ENCODE peak calls at places on chromosomes 1 and 21, in four cellular contexts. I is K562, V is HepG2, Z is GM12878. G is an unnamed sample.

GRCh38 chr1:8448906-8449661 is 131.2 kb downstream of the SLC45A1 start:
- DNase-seq in Z (no peak), V (no peak), I (no peak), G (no peak)

GRCh38 chr1:92583821-92584760 is 97.4 kb upstream of the GFI1 start:
- DNase-seq in V (no peak), Z (peak), I (no peak), G (no peak)

GRCh38 chr1:145997156-145998023 is 1.0 kb upstream of the TXNIP start:
- DNase-seq in V (peak), Z (no peak), I (no peak), G (no peak)

GRCh38 chr1:201655910-201656669 is 117.2 kb downstream of the NAV1 start:
- DNase-seq in V (no peak), Z (no peak), I (no peak), G (no peak)

GRCh38 chr1:20343149-20343936 is 52.7 kb downstream of the VWA5B1 start:
- DNase-seq in V (no peak), I (peak), Z (no peak), G (peak)

GRCh38 chr1:196043268-196043667 is 565.0 kb downstream of the KCNT2 start:
- DNase-seq in I (no peak), V (no peak), Z (no peak), G (no peak)

GRCh38 chr1:26408604-26409003 is 2.0 kb upstream of the LIN28A start:
- DNase-seq in Z (no peak), V (peak), I (peak), G (no peak)

GRCh38 chr1:42742617-42743301 is 2.7 kb upstream of the CLDN19 start:
- DNase-seq in Z (no peak), I (no peak), V (no peak), G (no peak)

GRCh38 chr1:32724678-32725594 is 22.4 kb upstream of the SYNC start:
- DNase-seq in Z (no peak), V (no peak), I (peak), G (peak)

GRCh38 chr1:9809122-9809521 is 14.6 kb downstream of the CLSTN1 start:
- DNase-seq in Z (no peak), I (no peak), V (no peak), G (no peak)

GRCh38 chr1:89519779-89520358 is 4.8 kb upstream of the LRRC8B start:
- DNase-seq in V (peak), I (peak), Z (no peak), G (no peak)

GRCh38 chr1:230167419-230167852 is 100.4 kb downstream of the GALNT2 start:
- DNase-seq in I (peak), V (peak), Z (peak), G (peak)

GRCh38 chr21:31781737-31782136 is 49.8 kb upstream of the SCAF4 start:
- DNase-seq in V (no peak), I (no peak), Z (no peak), G (no peak)

GRCh38 chr1:241408170-241408569 is 51.2 kb upstream of the RGS7 start:
- DNase-seq in V (no peak), Z (no peak), I (no peak), G (no peak)

GRCh38 chr1:9852410-9853301 is 28.9 kb upstream of the CLSTN1 start:
- DNase-seq in I (no peak), V (no peak), Z (no peak), G (no peak)

GRCh38 chr1:17912491-17912890 is 157.4 kb downstream of the ACTL8 start:
- DNase-seq in Z (no peak), I (no peak), V (no peak), G (no peak)

GRCh38 chr21:31158789-31159581 is 120.7 kb upstream of the KRTAP19-8 start:
- DNase-seq in Z (no peak), V (no peak), I (no peak), G (no peak)

GRCh38 chr1:223652436-223652901 is 13.0 kb downstream of the CAPN8 start:
- DNase-seq in Z (no peak), V (no peak), I (no peak), G (no peak)

GRCh38 chr1:6860401-6860800 is 75.1 kb downstream of the CAMTA1 start:
- DNase-seq in I (no peak), Z (no peak), V (no peak), G (no peak)

GRCh38 chr1:10643607-10644306 is 152.7 kb downstream of the CASZ1 start:
- DNase-seq in Z (no peak), V (no peak), I (no peak), G (no peak)

GRCh38 chr1:58968360-58968952 is 184.6 kb upstream of the JUN start:
- DNase-seq in I (peak), Z (peak), V (no peak), G (no peak)

GRCh38 chr1:48960304-48960703 is 183.6 kb upstream of the BEND5 start:
- DNase-seq in I (no peak), Z (no peak), V (no peak), G (no peak)

GRCh38 chr1:228732426-228732825 is 2.9 kb upstream of the RHOU start:
- DNase-seq in Z (no peak), I (no peak), V (no peak), G (no peak)

GRCh38 chr1:89598450-89599331 is 34.2 kb upstream of the LRRC8C start:
- DNase-seq in V (peak), I (peak), Z (no peak), G (peak)

GRCh38 chr1:22592919-22593790 is 29.9 kb downstream of the EPHA8 start:
- DNase-seq in I (no peak), V (no peak), Z (no peak), G (no peak)

GRCh38 chr1:22024485-22025367 is 23.3 kb downstream of the CELA3A start:
- DNase-seq in V (peak), I (peak), Z (no peak), G (no peak)

GRCh38 chr1:175002910-175003517 is 3.3 kb downstream of the CACYBP start:
- DNase-seq in I (no peak), V (no peak), Z (no peak), G (no peak)

GRCh38 chr1:155334980-155335379 is 14.3 kb downstream of the RUSC1 start:
- DNase-seq in I (no peak), V (no peak), Z (no peak), G (no peak)

GRCh38 chr1:38009088-38009840 is 3.3 kb upstream of the UTP11 start:
- DNase-seq in I (peak), Z (no peak), V (no peak), G (no peak)

GRCh38 chr1:40784141-40784770 is 669 bp downstream of the KCNQ4 start:
- DNase-seq in Z (no peak), I (peak), V (no peak), G (no peak)

GRCh38 chr1:45543599-45544417 is 6.8 kb upstream of the AKR1A1 start:
- DNase-seq in I (no peak), V (peak), Z (peak), G (no peak)

GRCh38 chr1:230340778-230341546 is 85.2 kb downstream of the PGBD5 start:
- DNase-seq in Z (no peak), V (no peak), I (no peak), G (no peak)

GRCh38 chr1:242523968-242524570 is 428 bp downstream of the PLD5 start:
- DNase-seq in I (peak), Z (no peak), V (no peak), G (peak)

GRCh38 chr1:25658791-25659431 is 42.3 kb downstream of the MAN1C1 start:
- DNase-seq in Z (no peak), I (no peak), V (no peak), G (no peak)

GRCh38 chr21:16945580-16945979 is 567.3 kb upstream of the CXADR start:
- DNase-seq in I (no peak), Z (no peak), V (no peak), G (no peak)

GRCh38 chr21:16942703-16943102 is 570.1 kb upstream of the CXADR start:
- DNase-seq in Z (no peak), V (peak), I (no peak), G (peak)
- TF ChIP-seq USF2 in Z (no peak), V (no peak), I (no peak), G (no peak)

GRCh38 chr1:206805357-206805756 is 33.1 kb upstream of the IL10 start:
- DNase-seq in Z (no peak), I (no peak), V (no peak), G (no peak)

GRCh38 chr1:206812456-206812855 is 40.2 kb upstream of the IL10 start:
- DNase-seq in Z (no peak), V (no peak), I (no peak), G (no peak)

GRCh38 chr1:206814716-206815341 is 42.5 kb upstream of the IL10 start:
- DNase-seq in I (no peak), V (no peak), Z (no peak), G (no peak)

GRCh38 chr1:206808615-206809014 is 36.3 kb upstream of the IL10 start:
- DNase-seq in I (peak), V (peak), Z (no peak), G (no peak)

GRCh38 chr1:206809504-206810084 is 37.3 kb upstream of the IL10 start:
- DNase-seq in I (no peak), Z (no peak), V (peak), G (no peak)
- TF ChIP-seq HDAC6 in I (no peak), Z (no peak), V (no peak), G (no peak)

GRCh38 chr1:204448991-204449390 is 37.4 kb upstream of the PPP1R15B start:
- DNase-seq in V (no peak), Z (no peak), I (no peak), G (no peak)

GRCh38 chr1:204451352-204452124 is 39.9 kb upstream of the PPP1R15B start:
- DNase-seq in I (no peak), Z (no peak), V (no peak), G (no peak)

GRCh38 chr1:204450461-204451257 is 39.0 kb upstream of the PPP1R15B start:
- DNase-seq in I (peak), V (no peak), Z (no peak), G (no peak)

GRCh38 chr1:204448321-204448964 is 36.8 kb upstream of the PPP1R15B start:
- DNase-seq in I (no peak), Z (no peak), V (no peak), G (no peak)

DNA sequence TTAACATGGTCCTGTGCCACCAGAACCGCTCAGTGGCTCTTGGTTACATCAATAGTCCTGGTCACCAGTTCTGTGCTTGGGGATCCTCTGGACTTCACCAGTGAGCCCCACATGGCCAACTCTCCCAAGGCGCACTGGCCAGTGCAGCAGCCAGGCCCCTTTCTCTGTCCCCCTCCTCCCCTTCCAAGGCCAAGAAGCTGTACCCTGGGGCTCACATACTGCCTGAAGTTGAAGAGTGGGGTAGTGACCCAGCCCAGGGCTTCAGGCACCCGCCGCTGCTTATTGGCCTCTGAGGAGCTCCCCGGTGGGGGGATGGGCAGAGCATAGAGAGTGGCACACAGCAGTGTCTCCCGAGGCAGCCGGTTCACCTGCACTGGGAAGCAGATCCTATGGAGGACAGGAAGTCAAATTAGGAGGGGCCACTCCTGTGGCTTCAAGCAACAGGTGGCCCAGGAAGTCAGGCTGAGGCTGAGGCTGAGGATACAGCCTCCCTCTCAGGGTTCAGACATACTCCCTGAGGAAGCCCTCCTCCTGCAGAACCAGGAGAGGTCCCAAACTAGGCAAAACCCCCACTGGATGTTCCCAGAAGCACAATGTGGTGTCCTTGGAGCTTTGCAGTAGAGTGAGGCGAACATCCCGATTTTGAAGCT is 38.1 kb upstream of the PPP1R15B start:
- DNase-seq in Z (no peak), I (no peak), V (no peak), G (no peak)
- H3K4me3 ChIP-seq in Z (no peak), I (no peak), V (no peak), G (no peak)

DNA sequence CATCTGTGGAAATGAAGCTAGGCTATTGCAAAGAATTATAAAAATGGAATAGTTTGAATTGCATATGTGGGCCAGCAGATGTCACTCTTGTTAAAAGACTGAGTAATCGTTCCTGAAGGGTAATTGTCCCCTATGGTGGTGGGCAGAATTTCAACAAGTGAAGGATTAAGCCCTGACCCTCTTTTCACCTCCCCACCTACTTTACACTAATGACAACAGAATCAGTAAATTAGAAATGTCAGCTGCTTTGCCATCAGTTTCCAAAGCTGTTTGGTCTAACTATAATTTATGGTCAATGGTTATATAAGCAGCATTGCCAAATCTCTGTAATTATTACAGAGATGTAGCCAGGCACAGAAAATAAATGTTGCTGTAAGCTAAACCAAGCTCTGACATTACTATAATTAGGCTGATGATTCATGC is 898.6 kb downstream of the AMY1C start:
- DNase-seq in I (peak), Z (no peak), V (peak), G (no peak)
- TF ChIP-seq USF2 in I (no peak), Z (no peak), V (no peak), G (no peak)

DNA sequence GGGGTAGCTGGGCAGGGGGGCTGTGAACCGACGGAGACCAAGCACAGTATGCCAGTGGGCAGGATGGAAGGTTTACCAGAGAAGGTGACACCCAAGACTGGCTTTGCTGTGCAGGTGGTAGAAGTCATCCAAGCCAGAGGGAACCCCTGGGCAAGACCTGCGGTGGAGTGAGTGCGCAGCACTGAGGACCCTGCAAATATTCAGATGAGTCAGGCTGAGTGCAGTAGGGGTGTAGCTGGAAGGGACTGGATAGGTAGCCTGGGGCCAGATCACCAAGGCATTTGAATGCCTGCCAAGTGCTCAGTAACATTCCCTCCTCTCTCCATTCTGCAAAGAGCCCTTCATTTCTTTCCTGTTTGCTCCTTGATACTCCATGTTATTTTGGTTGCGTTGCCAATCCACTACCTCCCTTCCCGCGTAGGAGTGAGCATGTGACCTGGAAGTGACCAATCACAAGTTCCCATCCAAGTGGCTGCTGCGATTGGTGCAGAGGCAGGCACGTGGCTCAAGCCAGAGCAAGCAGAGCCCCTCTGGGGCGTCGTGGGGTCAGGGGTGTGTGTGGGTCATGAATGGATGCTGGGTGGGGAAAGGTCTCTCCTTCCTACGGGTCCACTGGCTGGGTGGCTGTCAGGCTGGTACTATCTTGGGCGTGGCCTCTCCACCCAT is 413.2 kb downstream of the PTPRU start:
- DNase-seq in Z (no peak), V (no peak), I (peak), G (no peak)
- TF ChIP-seq HDAC6 in Z (no peak), V (no peak), I (no peak), G (no peak)